ENCODE peak calls at places on chromosomes 13 and 19, in seven cellular contexts. H is psoas muscle, L is fibroblast of mammary gland, F is fibroblast of villous mesenchyme, P is cardiac fibroblast, J is mammary epithelial cell, T is ovary. W is an unnamed sample.

GRCh38 chr13:41512441-41512840 is 55.1 kb downstream of the RGCC start:
- DNase-seq in F (no peak), L (no peak), J (no peak), T (no peak), P (no peak), H (no peak), W (no peak)

GRCh38 chr19:8334458-8335342 is 8.4 kb downstream of the KANK3 start:
- DNase-seq in H (peak; percentile 56), J (peak; percentile 92), F (peak; percentile 72), T (no peak), L (peak; percentile 62), P (peak; percentile 61), W (peak; percentile 83)

GRCh38 chr19:56966225-56966696 is 125.7 kb upstream of the PEG3 start:
- DNase-seq in J (no peak), P (no peak), T (peak; percentile 96), F (no peak), L (no peak), H (no peak), W (no peak)

GRCh38 chr19:58559275-58560006 is 1.0 kb upstream of the UBE2M start:
- DNase-seq in P (peak; percentile 93), L (peak; percentile 90), T (peak; percentile 93), F (peak; percentile 94), H (peak; percentile 96), J (peak; percentile 77), W (peak; percentile 96)

GRCh38 chr13:45925151-45925550 is 73.6 kb upstream of the SIAH3 start:
- DNase-seq in J (no peak), T (no peak), H (no peak), L (peak; percentile 12), P (peak; percentile 15), F (peak; percentile 21), W (no peak)

GRCh38 chr19:19504754-19505668 is 10.3 kb downstream of the TSSK6 start:
- DNase-seq in H (no peak), P (no peak), T (no peak), L (no peak), F (no peak), J (no peak), W (no peak)

GRCh38 chr13:66948910-66949309 is 281.2 kb downstream of the PCDH9 start:
- DNase-seq in L (no peak), H (no peak), J (no peak), T (no peak), P (no peak), F (no peak), W (no peak)

GRCh38 chr13:85725433-85725832 is 73.8 kb downstream of the SLITRK6 start:
- DNase-seq in L (no peak), P (no peak), F (no peak), J (no peak), T (no peak), H (no peak), W (no peak)

GRCh38 chr13:83937579-83937978 is 55.3 kb upstream of the SLITRK1 start:
- DNase-seq in L (no peak), H (no peak), P (no peak), T (no peak), F (no peak), J (no peak), W (no peak)

GRCh38 chr13:107291875-107292274 is 723.9 kb upstream of the ARGLU1 start:
- DNase-seq in J (no peak), F (no peak), P (no peak), T (no peak), L (no peak), H (no peak), W (no peak)

GRCh38 chr13:51829236-51829899 is 15.6 kb downstream of the TMEM272 start:
- DNase-seq in P (no peak), H (no peak), J (no peak), F (no peak), L (no peak), T (no peak), W (no peak)

GRCh38 chr19:12769689-12770088 is 5.7 kb downstream of the HOOK2 start:
- DNase-seq in L (no peak), J (no peak), T (no peak), H (no peak), P (no peak), F (no peak), W (no peak)

GRCh38 chr19:6065685-6066365 is 44.5 kb downstream of the RFX2 start:
- DNase-seq in P (no peak), T (peak; percentile 60), L (peak; percentile 46), H (no peak), F (peak; percentile 17), J (no peak), W (no peak)

GRCh38 chr19:49718991-49719390 is 28.1 kb downstream of the CPT1C start:
- DNase-seq in H (no peak), J (no peak), F (no peak), L (no peak), T (no peak), P (no peak), W (no peak)

GRCh38 chr13:21395953-21396352 is 63.1 kb downstream of the ZDHHC20 start:
- DNase-seq in J (no peak), P (no peak), F (no peak), T (no peak), L (no peak), H (no peak), W (no peak)

GRCh38 chr13:44573071-44573470 is 3.1 kb downstream of the TSC22D1 start:
- DNase-seq in J (no peak), T (no peak), P (no peak), L (no peak), H (no peak), F (no peak), W (no peak)

GRCh38 chr13:99977912-99978780 is 3.4 kb upstream of the ZIC2 start:
- DNase-seq in J (no peak), P (no peak), F (no peak), T (no peak), L (no peak), H (no peak), W (no peak)

GRCh38 chr13:65461590-65461989 is 1768.5 kb downstream of the PCDH9 start:
- DNase-seq in H (no peak), L (peak; percentile 59), T (no peak), P (peak; percentile 36), J (no peak), F (peak; percentile 6), W (peak; percentile 3)

GRCh38 chr13:43953370-43953769 is 73.7 kb downstream of the LACC1 start:
- DNase-seq in J (peak; percentile 65), P (no peak), H (no peak), F (no peak), L (no peak), T (no peak), W (no peak)

GRCh38 chr13:102286326-102286725 is 115.5 kb downstream of the FGF14 start:
- DNase-seq in P (peak; percentile 97), J (peak; percentile 93), T (no peak), F (peak; percentile 86), L (peak; percentile 99), H (no peak), W (peak; percentile 93)

GRCh38 chr19:52739576-52739975 is 4.7 kb upstream of the ZNF611 start:
- DNase-seq in P (no peak), J (no peak), L (no peak), H (no peak), F (no peak), T (no peak), W (no peak)

GRCh38 chr19:52734340-52734892 is 428 bp downstream of the ZNF611 start:
- DNase-seq in F (no peak), T (peak; percentile 18), L (peak; percentile 2), P (no peak), H (peak; percentile 65), J (peak; percentile 5), W (no peak)

GRCh38 chr19:52734893-52735661 is at the start of gene ZNF611:
- DNase-seq in P (peak; percentile 96), L (peak; percentile 93), J (peak; percentile 94), H (peak; percentile 99), F (peak; percentile 97), T (peak; percentile 99), W (peak; percentile 98)

GRCh38 chr19:52735734-52736133 is 890 bp upstream of the ZNF611 start:
- DNase-seq in J (peak; percentile 79), L (peak; percentile 74), T (peak; percentile 63), H (peak; percentile 78), F (peak; percentile 79), P (peak; percentile 62), W (no peak)
- H3K4me3 ChIP-seq in J (no peak overlapping the region), L (no peak overlapping the region), T (no peak overlapping the region), H (peak overlapping the region; percentile 84), F (peak overlapping the region; percentile 3), P (no peak overlapping the region), W (no peak overlapping the region)

GRCh38 chr19:670609-671075 is 5.5 kb upstream of the FSTL3 start:
- DNase-seq in P (no peak), L (no peak), H (no peak), J (no peak), T (no peak), F (no peak), W (no peak)
- TF ChIP-seq CTCF in P (peak; percentile 13), L (no peak), H (no peak), J (no peak), T (no peak), F (peak; percentile 21), W (no peak)

GRCh38 chr19:21571316-21571715 is 65.9 kb downstream of the ZNF429 start:
- DNase-seq in F (no peak), P (no peak), T (no peak), L (no peak), J (no peak), H (no peak), W (no peak)

GRCh38 chr19:21574607-21575006 is 69.2 kb downstream of the ZNF429 start:
- DNase-seq in P (no peak), F (no peak), L (no peak), H (no peak), T (no peak), J (no peak), W (no peak)

GRCh38 chr19:21569497-21569870 is 64.1 kb downstream of the ZNF429 start:
- DNase-seq in T (peak; percentile 39), L (peak; percentile 6), P (peak; percentile 67), H (no peak), F (peak; percentile 59), J (no peak), W (peak; percentile 28)

GRCh38 chr19:21566073-21566472 is 60.7 kb downstream of the ZNF429 start:
- DNase-seq in H (no peak), T (no peak), F (peak; percentile 7), J (no peak), L (no peak), P (no peak), W (no peak)

DNA sequence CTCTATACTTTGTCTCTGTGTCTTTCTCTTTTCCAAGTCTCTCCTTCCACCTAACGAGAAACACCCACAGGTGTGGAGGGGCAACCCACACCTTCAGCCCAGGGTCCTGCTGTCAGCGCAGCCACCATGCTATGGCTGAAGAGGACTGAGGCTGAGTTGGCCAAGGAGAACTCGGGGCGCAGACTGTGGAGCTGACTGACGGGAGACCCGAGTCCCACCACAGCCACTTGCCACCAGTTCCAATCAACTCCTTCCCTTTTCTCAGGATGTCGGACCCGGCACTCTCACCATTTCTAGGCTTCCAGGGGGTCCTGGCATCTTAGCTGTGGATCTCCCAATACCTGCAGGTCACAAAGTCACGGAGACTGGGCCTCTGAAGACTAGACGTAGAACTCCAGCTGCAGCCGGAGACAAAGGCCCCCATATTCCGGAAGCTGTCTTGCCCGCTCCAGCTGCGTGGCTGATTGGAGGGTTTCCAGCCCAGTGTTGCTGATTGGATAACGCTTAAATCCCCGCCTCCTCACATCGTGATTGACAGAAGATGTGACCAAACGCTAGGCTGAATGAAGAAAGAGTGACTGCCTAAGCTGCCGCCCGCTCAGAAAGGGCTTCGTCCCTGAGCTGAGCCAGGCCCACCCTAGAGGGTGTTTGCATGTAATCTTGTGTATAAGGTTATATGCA is 63.6 kb downstream of the ZNF429 start:
- DNase-seq in H (peak; percentile 78), F (peak; percentile 94), J (no peak), P (peak; percentile 95), L (peak; percentile 70), T (peak; percentile 92), W (peak; percentile 4)
- H3K4me3 ChIP-seq in H (peak overlapping the region; percentile 67), F (peak overlapping the region; percentile 64), J (no peak overlapping the region), P (peak overlapping the region; percentile 22), L (peak overlapping the region; percentile 22), T (peak overlapping the region; percentile 36), W (peak overlapping the region; percentile 64)

GRCh38 chr13:97160421-97160820 is 61.7 kb upstream of the MBNL2 start:
- DNase-seq in P (no peak), T (no peak), F (no peak), L (no peak), J (no peak), H (no peak), W (no peak)
- TF ChIP-seq CTCF in P (no peak), T (no peak), F (no peak), L (no peak), J (no peak), H (no peak), W (no peak)

W was measured in foreskin fibroblast.